ENCODE peak calls at places on chromosomes 12 and 14, in six cellular contexts. One of them, this sample, is unnamed.

GRCh38 chr12:108325549-108325948 is 13.6 kb downstream of the CMKLR1 start:
- DNase-seq in spleen: peak
- DNase-seq in HepG2: no peak
- DNase-seq in breast epithelium: no peak
- DNase-seq in stomach: no peak
- DNase-seq in GM23338: no peak
- DNase-seq in this sample: no peak

GRCh38 chr14:94330432-94330831 is 7.3 kb upstream of the SERPINA6 start:
- DNase-seq in spleen: no peak
- DNase-seq in breast epithelium: no peak
- DNase-seq in stomach: no peak
- DNase-seq in GM23338: no peak
- DNase-seq in HepG2: no peak
- DNase-seq in this sample: no peak

GRCh38 chr12:132812631-132813305 is 15.9 kb downstream of the GOLGA3 start:
- DNase-seq in breast epithelium: no peak
- DNase-seq in HepG2: no peak
- DNase-seq in stomach: no peak
- DNase-seq in GM23338: no peak
- DNase-seq in spleen: no peak
- DNase-seq in this sample: no peak

GRCh38 chr12:121712462-121713256 is at the start of gene TMEM120B:
- DNase-seq in breast epithelium: peak
- DNase-seq in stomach: peak
- DNase-seq in GM23338: peak
- DNase-seq in HepG2: peak
- DNase-seq in spleen: peak
- DNase-seq in this sample: peak

GRCh38 chr14:38837333-38838048 is 265.5 kb downstream of the SEC23A start:
- DNase-seq in stomach: no peak
- DNase-seq in spleen: no peak
- DNase-seq in GM23338: no peak
- DNase-seq in HepG2: no peak
- DNase-seq in breast epithelium: no peak
- DNase-seq in this sample: no peak

GRCh38 chr12:11580125-11580751 is 69.2 kb upstream of the ETV6 start:
- DNase-seq in HepG2: no peak
- DNase-seq in GM23338: no peak
- DNase-seq in spleen: no peak
- DNase-seq in breast epithelium: no peak
- DNase-seq in stomach: peak
- DNase-seq in this sample: peak

GRCh38 chr12:52440821-52441319 is 6.7 kb upstream of the KRT75 start:
- DNase-seq in GM23338: no peak
- DNase-seq in spleen: no peak
- DNase-seq in stomach: no peak
- DNase-seq in HepG2: no peak
- DNase-seq in breast epithelium: no peak
- DNase-seq in this sample: no peak

GRCh38 chr12:102059343-102059742 is 2.4 kb downstream of the WASHC3 start:
- DNase-seq in GM23338: no peak
- DNase-seq in breast epithelium: no peak
- DNase-seq in stomach: no peak
- DNase-seq in HepG2: peak
- DNase-seq in spleen: no peak
- DNase-seq in this sample: no peak

GRCh38 chr12:121793501-121793835 is at the start of gene RHOF:
- DNase-seq in HepG2: no peak
- DNase-seq in GM23338: peak
- DNase-seq in stomach: peak
- DNase-seq in breast epithelium: no peak
- DNase-seq in spleen: peak
- DNase-seq in this sample: no peak

GRCh38 chr14:60102389-60102788 is 10.7 kb downstream of the PCNX4 start:
- DNase-seq in breast epithelium: no peak
- DNase-seq in stomach: no peak
- DNase-seq in GM23338: no peak
- DNase-seq in HepG2: no peak
- DNase-seq in spleen: no peak
- DNase-seq in this sample: no peak

GRCh38 chr12:29041621-29042020 is 107.5 kb upstream of the FAR2 start:
- DNase-seq in spleen: no peak
- DNase-seq in GM23338: no peak
- DNase-seq in breast epithelium: no peak
- DNase-seq in stomach: no peak
- DNase-seq in HepG2: no peak
- DNase-seq in this sample: no peak

GRCh38 chr12:87425942-87426554 is 603.2 kb downstream of the C12orf50 start:
- DNase-seq in stomach: no peak
- DNase-seq in breast epithelium: no peak
- DNase-seq in spleen: no peak
- DNase-seq in GM23338: peak
- DNase-seq in HepG2: no peak
- DNase-seq in this sample: peak

GRCh38 chr12:3083949-3084348 is 6.8 kb downstream of the TSPAN9 start:
- DNase-seq in GM23338: no peak
- DNase-seq in breast epithelium: no peak
- DNase-seq in HepG2: no peak
- DNase-seq in spleen: peak
- DNase-seq in stomach: no peak
- DNase-seq in this sample: no peak

GRCh38 chr12:120725659-120726509 is at the start of gene ACADS:
- DNase-seq in breast epithelium: peak
- DNase-seq in stomach: peak
- DNase-seq in GM23338: peak
- DNase-seq in spleen: peak
- DNase-seq in HepG2: peak
- DNase-seq in this sample: peak

GRCh38 chr12:12267801-12268200 is 957 bp upstream of the LRP6 start:
- DNase-seq in breast epithelium: no peak
- DNase-seq in HepG2: no peak
- DNase-seq in GM23338: peak
- DNase-seq in spleen: no peak
- DNase-seq in stomach: no peak
- DNase-seq in this sample: no peak

GRCh38 chr14:34203271-34203722 is 252.4 kb upstream of the EGLN3 start:
- DNase-seq in spleen: no peak
- DNase-seq in GM23338: no peak
- DNase-seq in breast epithelium: no peak
- DNase-seq in stomach: no peak
- DNase-seq in HepG2: no peak
- DNase-seq in this sample: no peak

GRCh38 chr12:51592034-51592705 is 1.1 kb downstream of the SCN8A start:
- DNase-seq in HepG2: no peak
- DNase-seq in GM23338: peak
- DNase-seq in spleen: no peak
- DNase-seq in breast epithelium: no peak
- DNase-seq in stomach: no peak
- DNase-seq in this sample: no peak

GRCh38 chr12:3803865-3804472 is 51.1 kb upstream of the CRACR2A start:
- DNase-seq in spleen: peak
- DNase-seq in GM23338: peak
- DNase-seq in stomach: peak
- DNase-seq in breast epithelium: peak
- DNase-seq in HepG2: peak
- DNase-seq in this sample: peak

GRCh38 chr14:59282366-59282765 is 93.9 kb downstream of the DAAM1 start:
- DNase-seq in spleen: no peak
- DNase-seq in GM23338: no peak
- DNase-seq in HepG2: no peak
- DNase-seq in breast epithelium: no peak
- DNase-seq in stomach: no peak
- DNase-seq in this sample: peak

GRCh38 chr12:16224196-16224595 is 53.3 kb downstream of the SLC15A5 start:
- DNase-seq in stomach: peak
- DNase-seq in HepG2: no peak
- DNase-seq in breast epithelium: no peak
- DNase-seq in GM23338: no peak
- DNase-seq in spleen: no peak
- DNase-seq in this sample: no peak

GRCh38 chr14:91903070-91903469 is 35.7 kb upstream of the TC2N start:
- DNase-seq in HepG2: no peak
- DNase-seq in breast epithelium: no peak
- DNase-seq in GM23338: no peak
- DNase-seq in stomach: no peak
- DNase-seq in spleen: no peak
- DNase-seq in this sample: no peak

GRCh38 chr14:92511472-92512247 is 1.9 kb upstream of the RIN3 start:
- DNase-seq in breast epithelium: no peak
- DNase-seq in GM23338: no peak
- DNase-seq in stomach: no peak
- DNase-seq in HepG2: no peak
- DNase-seq in spleen: no peak
- DNase-seq in this sample: no peak

GRCh38 chr12:104357431-104357952 is 54.0 kb downstream of the EID3 start:
- DNase-seq in spleen: no peak
- DNase-seq in stomach: no peak
- DNase-seq in breast epithelium: no peak
- DNase-seq in HepG2: no peak
- DNase-seq in GM23338: no peak
- DNase-seq in this sample: no peak

GRCh38 chr12:1473418-1473817 is 121.0 kb downstream of the FBXL14 start:
- DNase-seq in stomach: no peak
- DNase-seq in HepG2: no peak
- DNase-seq in breast epithelium: no peak
- DNase-seq in GM23338: no peak
- DNase-seq in spleen: peak
- DNase-seq in this sample: peak

GRCh38 chr12:106669216-106669615 is 86.4 kb downstream of the RFX4 start:
- DNase-seq in spleen: no peak
- DNase-seq in stomach: no peak
- DNase-seq in HepG2: no peak
- DNase-seq in GM23338: no peak
- DNase-seq in breast epithelium: no peak
- DNase-seq in this sample: no peak

GRCh38 chr12:7161811-7162210 is 27.7 kb upstream of the PEX5 start:
- DNase-seq in stomach: no peak
- DNase-seq in spleen: no peak
- DNase-seq in breast epithelium: no peak
- DNase-seq in HepG2: no peak
- DNase-seq in GM23338: no peak
- DNase-seq in this sample: no peak

GRCh38 chr12:1912580-1913376 is 5.7 kb downstream of the CACNA2D4 start:
- DNase-seq in spleen: peak
- DNase-seq in HepG2: no peak
- DNase-seq in GM23338: no peak
- DNase-seq in breast epithelium: peak
- DNase-seq in stomach: peak
- DNase-seq in this sample: no peak

GRCh38 chr12:62260733-62261683 is 804 bp downstream of the USP15 start:
- DNase-seq in stomach: peak
- DNase-seq in HepG2: peak
- DNase-seq in breast epithelium: no peak
- DNase-seq in GM23338: peak
- DNase-seq in spleen: no peak
- DNase-seq in this sample: peak
- TF ChIP-seq POLR2AphosphoS5 in stomach: no peak
- TF ChIP-seq POLR2AphosphoS5 in HepG2: no peak
- TF ChIP-seq POLR2AphosphoS5 in breast epithelium: no peak
- TF ChIP-seq POLR2AphosphoS5 in GM23338: no peak
- TF ChIP-seq POLR2AphosphoS5 in spleen: no peak
- TF ChIP-seq POLR2AphosphoS5 in this sample: peak

DNA sequence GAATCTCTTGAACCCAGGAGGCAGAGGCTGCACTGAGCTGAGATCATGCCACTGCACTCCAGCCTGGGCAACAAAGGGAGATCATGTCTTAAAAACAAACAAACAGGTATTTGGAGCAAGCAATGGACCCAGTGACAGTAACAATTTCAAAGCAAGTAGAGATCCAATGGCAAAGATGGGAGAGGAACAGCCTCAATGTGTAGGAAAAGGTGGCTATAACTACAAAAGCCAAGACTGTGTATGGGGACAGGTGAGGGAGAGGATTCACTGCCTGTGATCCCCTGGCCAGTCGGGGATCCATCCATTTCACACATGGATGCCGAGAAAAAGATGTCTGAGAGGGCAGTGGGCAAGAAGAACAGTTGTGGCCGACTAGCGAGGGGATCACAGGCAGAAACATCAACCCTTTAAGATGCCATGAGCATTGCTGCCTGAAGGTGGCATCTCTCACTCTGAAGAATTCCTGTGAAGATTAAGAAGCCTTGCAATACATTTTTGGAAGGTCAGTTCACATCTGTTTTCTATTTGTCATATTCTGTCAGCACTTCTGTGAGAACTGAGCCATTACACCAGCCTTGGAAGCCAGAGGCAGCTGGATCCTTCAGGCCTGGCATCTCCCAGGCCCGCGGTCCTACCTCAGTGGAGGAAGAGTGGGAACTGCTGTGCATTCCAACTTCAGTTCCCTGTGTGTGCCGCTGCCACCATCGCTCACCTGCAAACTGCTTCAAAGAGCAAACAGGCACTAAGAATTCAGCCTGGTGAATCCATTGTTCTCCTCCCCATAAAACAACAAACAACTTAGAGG is 54.5 kb upstream of the FRS2 start:
- DNase-seq in stomach: peak
- DNase-seq in HepG2: peak
- DNase-seq in spleen: no peak
- DNase-seq in breast epithelium: peak
- DNase-seq in GM23338: peak
- DNase-seq in this sample: peak
- TF ChIP-seq POLR2AphosphoS5 in stomach: peak
- TF ChIP-seq POLR2AphosphoS5 in HepG2: no peak
- TF ChIP-seq POLR2AphosphoS5 in spleen: no peak
- TF ChIP-seq POLR2AphosphoS5 in breast epithelium: no peak
- TF ChIP-seq POLR2AphosphoS5 in GM23338: no peak
- TF ChIP-seq POLR2AphosphoS5 in this sample: no peak

GRCh38 chr14:68604822-68605221 is 188.0 kb downstream of the ZFP36L1 start:
- DNase-seq in stomach: no peak
- DNase-seq in spleen: no peak
- DNase-seq in HepG2: no peak
- DNase-seq in breast epithelium: no peak
- DNase-seq in GM23338: no peak
- DNase-seq in this sample: no peak
- TF ChIP-seq POLR2AphosphoS5 in stomach: no peak
- TF ChIP-seq POLR2AphosphoS5 in spleen: no peak
- TF ChIP-seq POLR2AphosphoS5 in HepG2: no peak
- TF ChIP-seq POLR2AphosphoS5 in breast epithelium: no peak
- TF ChIP-seq POLR2AphosphoS5 in GM23338: no peak
- TF ChIP-seq POLR2AphosphoS5 in this sample: no peak

GRCh38 chr12:50220357-50221061 is 53.3 kb upstream of the CERS5 start:
- DNase-seq in breast epithelium: no peak
- DNase-seq in HepG2: no peak
- DNase-seq in stomach: no peak
- DNase-seq in spleen: no peak
- DNase-seq in GM23338: no peak
- DNase-seq in this sample: peak

GRCh38 chr12:50219544-50219943 is 52.4 kb upstream of the CERS5 start:
- DNase-seq in stomach: no peak
- DNase-seq in GM23338: no peak
- DNase-seq in spleen: no peak
- DNase-seq in HepG2: no peak
- DNase-seq in breast epithelium: no peak
- DNase-seq in this sample: no peak

GRCh38 chr12:50224026-50224692 is 57.0 kb upstream of the CERS5 start:
- DNase-seq in breast epithelium: no peak
- DNase-seq in spleen: no peak
- DNase-seq in HepG2: peak
- DNase-seq in GM23338: peak
- DNase-seq in stomach: peak
- DNase-seq in this sample: no peak

GRCh38 chr12:50222275-50222783 is 55.2 kb upstream of the CERS5 start:
- DNase-seq in stomach: peak
- DNase-seq in GM23338: peak
- DNase-seq in breast epithelium: no peak
- DNase-seq in spleen: no peak
- DNase-seq in HepG2: no peak
- DNase-seq in this sample: peak

GRCh38 chr12:50221228-50222008 is 54.2 kb upstream of the CERS5 start:
- DNase-seq in spleen: no peak
- DNase-seq in HepG2: no peak
- DNase-seq in breast epithelium: no peak
- DNase-seq in GM23338: peak
- DNase-seq in stomach: no peak
- DNase-seq in this sample: peak
- TF ChIP-seq POLR2AphosphoS5 in spleen: no peak
- TF ChIP-seq POLR2AphosphoS5 in HepG2: no peak
- TF ChIP-seq POLR2AphosphoS5 in breast epithelium: no peak
- TF ChIP-seq POLR2AphosphoS5 in GM23338: no peak
- TF ChIP-seq POLR2AphosphoS5 in stomach: no peak
- TF ChIP-seq POLR2AphosphoS5 in this sample: no peak